ENCODE peak calls at places on chromosomes 7 and 10, in eight cellular contexts. P, Q, S, M, B, X, U and H are unnamed samples.

GRCh38 chr7:20408467-20408826 is 77.7 kb downstream of the ITGB8 start:
- DNase-seq in P (peak), X (peak), M (peak), U (peak), Q (peak), B (no peak), S (no peak), H (peak)

GRCh38 chr7:92763636-92764423 is 72.5 kb downstream of the CDK6 start:
- DNase-seq in S (peak), P (no peak), B (no peak), X (no peak), M (no peak), U (peak), Q (peak), H (peak)

GRCh38 chr7:94060772-94061171 is 56.6 kb upstream of the BET1 start:
- DNase-seq in P (no peak), S (no peak), M (no peak), Q (peak), X (no peak), U (peak), B (no peak), H (no peak)

GRCh38 chr7:46291601-46292150 is 370.6 kb upstream of the IGFBP3 start:
- DNase-seq in Q (peak), X (no peak), P (no peak), B (peak), U (peak), M (no peak), S (no peak), H (peak)

GRCh38 chr10:103814626-103815370 is 40.6 kb downstream of the SH3PXD2A start:
- DNase-seq in Q (peak), B (no peak), P (peak), M (no peak), U (peak), X (no peak), S (no peak), H (no peak)

GRCh38 chr10:5832946-5833345 is 19.7 kb upstream of the GDI2 start:
- DNase-seq in P (no peak), X (no peak), Q (no peak), S (no peak), M (no peak), B (no peak), U (no peak), H (no peak)

GRCh38 chr10:13816195-13816926 is 229.6 kb downstream of the PRPF18 start:
- DNase-seq in B (peak), X (peak), S (peak), M (no peak), U (peak), Q (peak), P (peak), H (peak)

GRCh38 chr10:109982123-109982522 is 25.7 kb upstream of the ADD3 start:
- DNase-seq in Q (no peak), B (no peak), U (peak), S (no peak), M (no peak), X (no peak), P (no peak), H (no peak)

GRCh38 chr10:68249297-68249696 is 17.4 kb upstream of the ATOH7 start:
- DNase-seq in X (no peak), S (no peak), M (no peak), P (no peak), B (no peak), Q (no peak), U (no peak), H (no peak)